ENCODE peak calls at places on chromosomes 2 and 18, in seven cellular contexts. U is left ventricle myocardium inferior; Z is heart right ventricle; T is pancreas; Q is uterus; F is CD4-positive, alpha-beta memory T cell; N is HepG2. X is an unnamed sample. For H3K9me3 and H3K27me3, the result is how much of the 10 kb centered on the place peaks cover.

GRCh38 chr2:212428685-212429480 is 109.7 kb downstream of the ERBB4 start:
- DNase-seq in T (no peak), F (no peak), U (no peak), Q (no peak), Z (no peak), N (no peak), X (no peak)

GRCh38 chr2:129376404-129377077 is 602.9 kb upstream of the RAB6C start:
- DNase-seq in Q (no peak), Z (no peak), F (no peak), U (no peak), T (no peak), N (no peak), X (no peak)

GRCh38 chr2:59677095-59677609 is 876.3 kb downstream of the BCL11A start:
- DNase-seq in U (no peak), T (no peak), F (no peak), N (no peak), Z (no peak), Q (no peak), X (no peak)

GRCh38 chr2:159735648-159736047 is 23.3 kb downstream of the MARCHF7 start:
- DNase-seq in F (no peak), T (no peak), Z (no peak), Q (no peak), N (no peak), U (no peak), X (no peak)

GRCh38 chr2:113133696-113134558 is 6.5 kb downstream of the IL1RN start:
- DNase-seq in Q (no peak), N (no peak), T (no peak), F (no peak), Z (no peak), U (no peak), X (peak)

GRCh38 chr2:99729104-99729503 is 239.3 kb upstream of the REV1 start:
- DNase-seq in F (no peak), Q (no peak), N (no peak), Z (no peak), T (no peak), U (no peak), X (no peak)

GRCh38 chr2:62038980-62039771 is 133.7 kb downstream of the COMMD1 start:
- DNase-seq in F (no peak), N (no peak), U (no peak), T (no peak), Q (no peak), Z (no peak), X (no peak)

GRCh38 chr2:165274698-165275097 is 35.5 kb downstream of the SCN2A start:
- DNase-seq in N (no peak), T (no peak), Z (peak), F (no peak), U (peak), Q (peak), X (peak)

GRCh38 chr2:21740529-21740928 is 616.8 kb downstream of the TDRD15 start:
- DNase-seq in N (no peak), F (no peak), Z (no peak), Q (no peak), T (no peak), U (no peak), X (no peak)

GRCh38 chr2:99562516-99562915 is 72.7 kb upstream of the REV1 start:
- DNase-seq in Z (no peak), Q (no peak), N (no peak), U (no peak), T (no peak), F (no peak), X (no peak)

GRCh38 chr2:20103514-20103913 is 52.1 kb upstream of the LAPTM4A start:
- DNase-seq in U (no peak), Z (no peak), Q (no peak), F (no peak), T (no peak), N (peak), X (no peak)

GRCh38 chr2:28726177-28726576 is 25.5 kb upstream of the PPP1CB start:
- DNase-seq in F (no peak), Q (no peak), N (no peak), T (no peak), U (no peak), Z (no peak), X (no peak)

GRCh38 chr18:45870419-45870818 is 44.9 kb downstream of the SIGLEC15 start:
- DNase-seq in Z (no peak), T (no peak), Q (no peak), U (no peak), N (no peak), F (no peak), X (no peak)

GRCh38 chr18:29123706-29124530 is 947.0 kb upstream of the CDH2 start:
- DNase-seq in T (no peak), Q (no peak), N (no peak), F (no peak), U (no peak), Z (no peak), X (no peak)

GRCh38 chr2:231133365-231134114 is 8.7 kb upstream of the HTR2B start:
- DNase-seq in Z (no peak), T (no peak), N (peak), U (no peak), Q (no peak), F (no peak), X (no peak)

GRCh38 chr2:39377226-39377939 is 59.7 kb downstream of the MAP4K3 start:
- DNase-seq in N (no peak), Q (no peak), T (no peak), U (no peak), Z (no peak), F (no peak), X (no peak)

GRCh38 chr18:6851480-6851879 is 122.0 kb downstream of the ARHGAP28 start:
- DNase-seq in F (no peak), Q (no peak), T (no peak), N (no peak), Z (no peak), U (no peak), X (no peak)

GRCh38 chr2:100670232-100670631 is 107.4 kb downstream of the PDCL3 start:
- DNase-seq in Q (no peak), N (peak), Z (no peak), U (no peak), F (no peak), T (no peak), X (peak)

GRCh38 chr2:225737556-225737955 is 338.0 kb downstream of the NYAP2 start:
- DNase-seq in U (no peak), F (no peak), Z (no peak), T (no peak), Q (no peak), N (no peak), X (no peak)

GRCh38 chr2:24820175-24820513 is 26.9 kb downstream of the CENPO start:
- DNase-seq in Q (no peak), N (no peak), F (no peak), Z (no peak), T (no peak), U (no peak), X (peak)

GRCh38 chr18:12236934-12237832 is 17.0 kb upstream of the CIDEA start:
- DNase-seq in Z (peak), N (peak), Q (peak), U (peak), T (peak), F (peak), X (peak)

GRCh38 chr2:9279426-9279825 is 72.8 kb downstream of the ASAP2 start:
- DNase-seq in T (no peak), Q (no peak), N (no peak), F (no peak), Z (no peak), U (no peak), X (no peak)

GRCh38 chr2:232532406-232532805 is 6.4 kb downstream of the CHRND start:
- DNase-seq in Z (peak), F (no peak), T (peak), Q (no peak), N (no peak), U (peak), X (no peak)

GRCh38 chr2:68734688-68735525 is at the start of gene ARHGAP25:
- DNase-seq in Q (no peak), N (no peak), T (no peak), Z (peak), F (peak), U (no peak), X (no peak)

GRCh38 chr2:2324565-2325101 is 6.4 kb downstream of the MYT1L start:
- DNase-seq in N (no peak), F (no peak), Q (no peak), Z (no peak), T (no peak), U (no peak), X (no peak)

GRCh38 chr2:197297772-197298318 is 12.7 kb downstream of the ANKRD44 start:
- DNase-seq in U (no peak), F (no peak), N (no peak), Z (no peak), Q (no peak), T (no peak), X (no peak)

GRCh38 chr2:157261199-157261782 is 3.8 kb downstream of the GALNT5 start:
- DNase-seq in T (no peak), N (no peak), F (no peak), Q (no peak), Z (no peak), U (no peak), X (peak)

GRCh38 chr2:208186921-208187320 is 2.9 kb downstream of the C2orf80 start:
- DNase-seq in U (no peak), N (no peak), F (no peak), T (no peak), Z (no peak), Q (no peak), X (no peak)

DNA sequence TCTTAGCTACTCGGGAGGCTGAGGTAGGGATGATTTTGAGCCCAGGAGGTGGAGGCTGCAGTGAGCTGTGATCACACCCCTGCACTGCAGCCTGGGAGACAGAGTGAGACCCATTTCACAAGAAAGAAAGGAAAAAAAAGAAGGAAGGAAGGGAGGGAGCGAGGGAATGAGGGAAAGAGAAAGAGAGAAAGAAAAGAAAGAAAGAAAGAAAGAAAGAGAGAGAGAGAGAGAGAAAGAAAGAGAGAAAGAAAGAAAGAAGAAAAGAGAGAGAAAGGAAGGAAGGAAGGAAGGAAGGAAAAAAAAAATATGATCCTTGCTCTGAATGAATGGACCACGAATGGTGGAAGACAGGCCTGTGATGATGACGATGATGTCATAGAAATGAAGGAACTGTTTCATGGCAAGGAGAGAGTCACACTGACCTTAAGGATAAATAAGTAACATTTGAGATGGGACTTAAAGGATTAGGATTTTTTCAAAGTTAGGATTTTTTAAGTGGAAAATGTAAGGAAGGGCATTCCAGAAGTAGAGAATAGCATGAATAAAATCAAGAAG is 2.2 kb upstream of the GORASP2 start:
- DNase-seq in Q (no peak), U (no peak), T (no peak), N (no peak), Z (no peak), F (no peak), X (no peak)
- H3K9me3 ChIP-seq in Q (under half), U (under half), T (under half), N (under half), Z (under half), F (under half), X (under half)

GRCh38 chr2:27261241-27261925 is 1.5 kb downstream of the SLC30A3 start:
- DNase-seq in Z (no peak), T (no peak), N (no peak), Q (no peak), F (no peak), U (no peak), X (no peak)
- H3K27me3 ChIP-seq in Z (half or more), T (under half), N (half or more), Q (under half), F (under half), U (half or more), X (under half)

DNA sequence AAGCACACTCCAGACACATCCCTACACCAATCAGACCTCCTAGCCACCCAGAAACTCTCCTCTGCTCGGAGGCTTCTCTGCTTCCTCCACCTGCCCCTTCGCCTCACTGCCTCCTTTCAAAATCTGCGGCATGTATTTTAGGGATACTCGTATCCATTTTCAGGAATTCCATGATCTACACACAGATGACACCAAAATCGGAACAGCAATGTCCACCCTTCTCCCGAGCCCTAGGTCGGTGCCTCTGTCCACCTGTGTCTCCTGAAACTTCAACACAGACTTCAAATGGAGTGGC is 1.4 kb upstream of the SH3BP4 start:
- DNase-seq in U (no peak), Q (no peak), T (no peak), N (no peak), Z (no peak), F (no peak), X (no peak)
- H3K4me3 ChIP-seq in U (no peak), Q (no peak), T (no peak), N (no peak), Z (no peak), F (no peak), X (no peak)

GRCh38 chr18:9048808-9049494 is 53.5 kb upstream of the NDUFV2 start:
- DNase-seq in N (no peak), T (no peak), U (no peak), Z (no peak), F (no peak), Q (no peak), X (no peak)

GRCh38 chr18:9053814-9054213 is 48.7 kb upstream of the NDUFV2 start:
- DNase-seq in Z (no peak), U (no peak), N (no peak), Q (no peak), T (no peak), F (no peak), X (no peak)

GRCh38 chr18:9047715-9048114 is 54.8 kb upstream of the NDUFV2 start:
- DNase-seq in U (no peak), Q (no peak), F (no peak), Z (no peak), N (no peak), T (no peak), X (no peak)

GRCh38 chr18:9055185-9055584 is 47.3 kb upstream of the NDUFV2 start:
- DNase-seq in F (no peak), T (no peak), Q (no peak), N (no peak), U (no peak), Z (no peak), X (no peak)

GRCh38 chr18:9049495-9049809 is 53.0 kb upstream of the NDUFV2 start:
- DNase-seq in U (no peak), T (no peak), Z (no peak), N (no peak), Q (no peak), F (no peak), X (no peak)
- H3K9me3 ChIP-seq in U (under half), T (under half), Z (under half), N (under half), Q (under half), F (under half), X (under half)

X was measured in right atrium auricular region.